ENCODE peak calls at places on chromosomes 2 and 18, in eight cellular contexts. S is lower lobe of right lung; U is T-helper 2 cell; P is OCI-LY7; Q is CD8-positive, alpha-beta T cell; A is C1 segment of cervical spinal cord; I is SJSA1; O is PC-3. H is an unnamed sample.

GRCh38 chr2:238694136-238694755 is 153.6 kb upstream of the TWIST2 start:
- DNase-seq in I (no peak), A (no peak), O (no peak), P (no peak), Q (no peak), S (no peak), U (no peak), H (no peak)

GRCh38 chr2:33477473-33478468 is 1.3 kb downstream of the RASGRP3 start:
- DNase-seq in Q (no peak), S (peak), A (peak), I (no peak), U (peak), P (peak), O (no peak), H (no peak)

GRCh38 chr18:45081579-45082181 is 401.0 kb downstream of the SETBP1 start:
- DNase-seq in S (no peak), U (no peak), P (no peak), I (no peak), O (no peak), Q (no peak), A (no peak), H (no peak)

GRCh38 chr2:109368798-109369197 is 239.8 kb downstream of the SH3RF3 start:
- DNase-seq in A (no peak), S (no peak), P (no peak), U (no peak), I (no peak), O (no peak), Q (no peak), H (no peak)

GRCh38 chr2:65666156-65666725 is 233.8 kb upstream of the SPRED2 start:
- DNase-seq in A (no peak), P (no peak), U (peak), I (peak), S (no peak), O (peak), Q (no peak), H (no peak)

GRCh38 chr2:172009823-172010222 is 10.1 kb downstream of the METAP1D start:
- DNase-seq in Q (no peak), U (no peak), A (no peak), I (no peak), O (no peak), P (no peak), S (no peak), H (no peak)

GRCh38 chr2:232901711-232902578 is 31.9 kb downstream of the SNORC start:
- DNase-seq in A (no peak), U (peak), P (no peak), O (peak), Q (no peak), I (peak), S (no peak), H (no peak)

GRCh38 chr2:208142255-208142924 is 3.6 kb downstream of the CRYGB start:
- DNase-seq in O (peak), P (no peak), I (no peak), Q (no peak), U (no peak), S (no peak), A (no peak), H (no peak)

GRCh38 chr2:13901526-13901925 is 731.0 kb upstream of the LRATD1 start:
- DNase-seq in O (no peak), A (no peak), U (no peak), I (no peak), P (no peak), S (no peak), Q (no peak), H (no peak)

GRCh38 chr2:172606285-172606684 is 50.4 kb downstream of the PDK1 start:
- DNase-seq in P (no peak), S (no peak), U (no peak), A (no peak), Q (no peak), I (no peak), O (no peak), H (no peak)

GRCh38 chr2:56008661-56009411 is 85.3 kb upstream of the EFEMP1 start:
- DNase-seq in S (no peak), P (peak), U (no peak), Q (no peak), I (peak), A (peak), O (peak), H (no peak)